ENCODE peak calls at places on chromosomes 7 and 10, in ten cellular contexts. One of them, this sample, is unnamed.

GRCh38 chr7:1663857-1664651 is 6.0 kb upstream of the ELFN1 start:
- DNase-seq in activated T-cell treated with anti-CD3 and anti-CD28 coated beads, Interleukin-2, amount 50 U/mL, for 72 hours: no peak
- DNase-seq in Caki2: no peak
- DNase-seq in activated CD4-positive, alpha-beta T cell treated with anti-CD3 and anti-CD28 coated beads, Interleukin-2, amount 50 U/mL, for 1 hour: no peak
- DNase-seq in hippocampal formation: no peak
- DNase-seq in kidney tubule cell: no peak
- DNase-seq in glutamatergic neuron: no peak
- DNase-seq in activated T-helper 1 cell treated with anti-CD3 and anti-CD28 coated beads, Interleukin-12 subunit alpha, Interleukin-12 subunit beta, Interleukin-2, Interleukin-4 antibody, amounts not matched to agents 30 ng/mL and 10 ng/mL and 1 ng/mL, durations not matched to agents 14 hours and 24 hours and 36 hours: no peak
- DNase-seq in naive B cell: no peak
- DNase-seq in A549: no peak
- DNase-seq in this sample: peak; percentile 8

GRCh38 chr10:21953585-21954057 is 49.9 kb downstream of the DNAJC1 start:
- DNase-seq in glutamatergic neuron: no peak
- DNase-seq in activated T-cell treated with anti-CD3 and anti-CD28 coated beads, Interleukin-2, amount 50 U/mL, for 72 hours: no peak
- DNase-seq in activated T-helper 1 cell treated with anti-CD3 and anti-CD28 coated beads, Interleukin-12 subunit alpha, Interleukin-12 subunit beta, Interleukin-2, Interleukin-4 antibody, amounts not matched to agents 30 ng/mL and 10 ng/mL and 1 ng/mL, durations not matched to agents 14 hours and 24 hours and 36 hours: no peak
- DNase-seq in Caki2: peak; percentile 70
- DNase-seq in naive B cell: no peak
- DNase-seq in activated CD4-positive, alpha-beta T cell treated with anti-CD3 and anti-CD28 coated beads, Interleukin-2, amount 50 U/mL, for 1 hour: no peak
- DNase-seq in A549: peak; percentile 69
- DNase-seq in kidney tubule cell: peak; percentile 64
- DNase-seq in hippocampal formation: peak; percentile 55
- DNase-seq in this sample: no peak

GRCh38 chr7:119935418-119936025 is 337.5 kb upstream of the KCND2 start:
- DNase-seq in activated T-cell treated with anti-CD3 and anti-CD28 coated beads, Interleukin-2, amount 50 U/mL, for 72 hours: no peak
- DNase-seq in activated T-helper 1 cell treated with anti-CD3 and anti-CD28 coated beads, Interleukin-12 subunit alpha, Interleukin-12 subunit beta, Interleukin-2, Interleukin-4 antibody, amounts not matched to agents 30 ng/mL and 10 ng/mL and 1 ng/mL, durations not matched to agents 14 hours and 24 hours and 36 hours: no peak
- DNase-seq in A549: peak; percentile 36
- DNase-seq in Caki2: peak; percentile 9
- DNase-seq in hippocampal formation: peak; percentile 39
- DNase-seq in glutamatergic neuron: no peak
- DNase-seq in activated CD4-positive, alpha-beta T cell treated with anti-CD3 and anti-CD28 coated beads, Interleukin-2, amount 50 U/mL, for 1 hour: no peak
- DNase-seq in naive B cell: no peak
- DNase-seq in kidney tubule cell: peak; percentile 47
- DNase-seq in this sample: no peak

GRCh38 chr10:109187677-109188076 is 735.6 kb downstream of the XPNPEP1 start:
- DNase-seq in activated T-cell treated with anti-CD3 and anti-CD28 coated beads, Interleukin-2, amount 50 U/mL, for 72 hours: no peak
- DNase-seq in activated CD4-positive, alpha-beta T cell treated with anti-CD3 and anti-CD28 coated beads, Interleukin-2, amount 50 U/mL, for 1 hour: no peak
- DNase-seq in activated T-helper 1 cell treated with anti-CD3 and anti-CD28 coated beads, Interleukin-12 subunit alpha, Interleukin-12 subunit beta, Interleukin-2, Interleukin-4 antibody, amounts not matched to agents 30 ng/mL and 10 ng/mL and 1 ng/mL, durations not matched to agents 14 hours and 24 hours and 36 hours: no peak
- DNase-seq in hippocampal formation: no peak
- DNase-seq in naive B cell: no peak
- DNase-seq in glutamatergic neuron: no peak
- DNase-seq in Caki2: no peak
- DNase-seq in kidney tubule cell: no peak
- DNase-seq in A549: no peak
- DNase-seq in this sample: no peak

GRCh38 chr7:148698397-148699023 is at the start of gene CUL1:
- DNase-seq in activated T-helper 1 cell treated with anti-CD3 and anti-CD28 coated beads, Interleukin-12 subunit alpha, Interleukin-12 subunit beta, Interleukin-2, Interleukin-4 antibody, amounts not matched to agents 30 ng/mL and 10 ng/mL and 1 ng/mL, durations not matched to agents 14 hours and 24 hours and 36 hours: peak; percentile 83
- DNase-seq in glutamatergic neuron: peak; percentile 87
- DNase-seq in activated T-cell treated with anti-CD3 and anti-CD28 coated beads, Interleukin-2, amount 50 U/mL, for 72 hours: peak; percentile 87
- DNase-seq in naive B cell: peak; percentile 82
- DNase-seq in Caki2: peak; percentile 75
- DNase-seq in hippocampal formation: peak; percentile 55
- DNase-seq in A549: peak; percentile 80
- DNase-seq in kidney tubule cell: peak; percentile 86
- DNase-seq in activated CD4-positive, alpha-beta T cell treated with anti-CD3 and anti-CD28 coated beads, Interleukin-2, amount 50 U/mL, for 1 hour: peak; percentile 84
- DNase-seq in this sample: peak; percentile 88

GRCh38 chr7:128783143-128783799 is 7.7 kb upstream of the OPN1SW start:
- DNase-seq in activated T-helper 1 cell treated with anti-CD3 and anti-CD28 coated beads, Interleukin-12 subunit alpha, Interleukin-12 subunit beta, Interleukin-2, Interleukin-4 antibody, amounts not matched to agents 30 ng/mL and 10 ng/mL and 1 ng/mL, durations not matched to agents 14 hours and 24 hours and 36 hours: no peak
- DNase-seq in kidney tubule cell: peak; percentile 76
- DNase-seq in activated T-cell treated with anti-CD3 and anti-CD28 coated beads, Interleukin-2, amount 50 U/mL, for 72 hours: no peak
- DNase-seq in Caki2: no peak
- DNase-seq in glutamatergic neuron: no peak
- DNase-seq in A549: peak; percentile 77
- DNase-seq in activated CD4-positive, alpha-beta T cell treated with anti-CD3 and anti-CD28 coated beads, Interleukin-2, amount 50 U/mL, for 1 hour: no peak
- DNase-seq in hippocampal formation: peak; percentile 16
- DNase-seq in naive B cell: no peak
- DNase-seq in this sample: peak; percentile 20

GRCh38 chr10:78579995-78580394 is 488.8 kb upstream of the ZMIZ1 start:
- DNase-seq in activated T-helper 1 cell treated with anti-CD3 and anti-CD28 coated beads, Interleukin-12 subunit alpha, Interleukin-12 subunit beta, Interleukin-2, Interleukin-4 antibody, amounts not matched to agents 30 ng/mL and 10 ng/mL and 1 ng/mL, durations not matched to agents 14 hours and 24 hours and 36 hours: no peak
- DNase-seq in naive B cell: no peak
- DNase-seq in glutamatergic neuron: no peak
- DNase-seq in activated T-cell treated with anti-CD3 and anti-CD28 coated beads, Interleukin-2, amount 50 U/mL, for 72 hours: no peak
- DNase-seq in kidney tubule cell: peak; percentile 35
- DNase-seq in A549: no peak
- DNase-seq in Caki2: no peak
- DNase-seq in activated CD4-positive, alpha-beta T cell treated with anti-CD3 and anti-CD28 coated beads, Interleukin-2, amount 50 U/mL, for 1 hour: no peak
- DNase-seq in hippocampal formation: peak; percentile 87
- DNase-seq in this sample: no peak

GRCh38 chr7:43591551-43592180 is 8.8 kb downstream of the STK17A start:
- DNase-seq in activated T-helper 1 cell treated with anti-CD3 and anti-CD28 coated beads, Interleukin-12 subunit alpha, Interleukin-12 subunit beta, Interleukin-2, Interleukin-4 antibody, amounts not matched to agents 30 ng/mL and 10 ng/mL and 1 ng/mL, durations not matched to agents 14 hours and 24 hours and 36 hours: no peak
- DNase-seq in hippocampal formation: no peak
- DNase-seq in glutamatergic neuron: no peak
- DNase-seq in naive B cell: no peak
- DNase-seq in activated T-cell treated with anti-CD3 and anti-CD28 coated beads, Interleukin-2, amount 50 U/mL, for 72 hours: no peak
- DNase-seq in A549: no peak
- DNase-seq in activated CD4-positive, alpha-beta T cell treated with anti-CD3 and anti-CD28 coated beads, Interleukin-2, amount 50 U/mL, for 1 hour: no peak
- DNase-seq in Caki2: peak; percentile 43
- DNase-seq in kidney tubule cell: peak; percentile 89
- DNase-seq in this sample: no peak

GRCh38 chr10:129323311-129323710 is 143.7 kb upstream of the MGMT start:
- DNase-seq in Caki2: no peak
- DNase-seq in glutamatergic neuron: no peak
- DNase-seq in activated T-helper 1 cell treated with anti-CD3 and anti-CD28 coated beads, Interleukin-12 subunit alpha, Interleukin-12 subunit beta, Interleukin-2, Interleukin-4 antibody, amounts not matched to agents 30 ng/mL and 10 ng/mL and 1 ng/mL, durations not matched to agents 14 hours and 24 hours and 36 hours: no peak
- DNase-seq in activated CD4-positive, alpha-beta T cell treated with anti-CD3 and anti-CD28 coated beads, Interleukin-2, amount 50 U/mL, for 1 hour: no peak
- DNase-seq in naive B cell: no peak
- DNase-seq in activated T-cell treated with anti-CD3 and anti-CD28 coated beads, Interleukin-2, amount 50 U/mL, for 72 hours: no peak
- DNase-seq in kidney tubule cell: peak; percentile 14
- DNase-seq in hippocampal formation: no peak
- DNase-seq in A549: no peak
- DNase-seq in this sample: no peak

GRCh38 chr7:22433710-22434460 is 66.1 kb downstream of the STEAP1B start:
- DNase-seq in Caki2: no peak
- DNase-seq in kidney tubule cell: peak; percentile 69
- DNase-seq in naive B cell: no peak
- DNase-seq in hippocampal formation: no peak
- DNase-seq in activated T-helper 1 cell treated with anti-CD3 and anti-CD28 coated beads, Interleukin-12 subunit alpha, Interleukin-12 subunit beta, Interleukin-2, Interleukin-4 antibody, amounts not matched to agents 30 ng/mL and 10 ng/mL and 1 ng/mL, durations not matched to agents 14 hours and 24 hours and 36 hours: no peak
- DNase-seq in glutamatergic neuron: no peak
- DNase-seq in activated CD4-positive, alpha-beta T cell treated with anti-CD3 and anti-CD28 coated beads, Interleukin-2, amount 50 U/mL, for 1 hour: no peak
- DNase-seq in A549: no peak
- DNase-seq in activated T-cell treated with anti-CD3 and anti-CD28 coated beads, Interleukin-2, amount 50 U/mL, for 72 hours: no peak
- DNase-seq in this sample: no peak

GRCh38 chr10:119654540-119654939 is 3.4 kb downstream of the BAG3 start:
- DNase-seq in hippocampal formation: no peak
- DNase-seq in Caki2: no peak
- DNase-seq in glutamatergic neuron: no peak
- DNase-seq in activated CD4-positive, alpha-beta T cell treated with anti-CD3 and anti-CD28 coated beads, Interleukin-2, amount 50 U/mL, for 1 hour: no peak
- DNase-seq in activated T-cell treated with anti-CD3 and anti-CD28 coated beads, Interleukin-2, amount 50 U/mL, for 72 hours: no peak
- DNase-seq in A549: peak; percentile 56
- DNase-seq in naive B cell: no peak
- DNase-seq in kidney tubule cell: peak; percentile 41
- DNase-seq in activated T-helper 1 cell treated with anti-CD3 and anti-CD28 coated beads, Interleukin-12 subunit alpha, Interleukin-12 subunit beta, Interleukin-2, Interleukin-4 antibody, amounts not matched to agents 30 ng/mL and 10 ng/mL and 1 ng/mL, durations not matched to agents 14 hours and 24 hours and 36 hours: no peak
- DNase-seq in this sample: no peak

GRCh38 chr10:94279835-94280709 is 82.7 kb downstream of the NOC3L start:
- DNase-seq in activated T-cell treated with anti-CD3 and anti-CD28 coated beads, Interleukin-2, amount 50 U/mL, for 72 hours: peak; percentile 68
- DNase-seq in glutamatergic neuron: peak; percentile 81
- DNase-seq in kidney tubule cell: peak; percentile 60
- DNase-seq in naive B cell: peak; percentile 41
- DNase-seq in A549: peak; percentile 55
- DNase-seq in activated T-helper 1 cell treated with anti-CD3 and anti-CD28 coated beads, Interleukin-12 subunit alpha, Interleukin-12 subunit beta, Interleukin-2, Interleukin-4 antibody, amounts not matched to agents 30 ng/mL and 10 ng/mL and 1 ng/mL, durations not matched to agents 14 hours and 24 hours and 36 hours: peak; percentile 38
- DNase-seq in Caki2: peak; percentile 8
- DNase-seq in hippocampal formation: peak; percentile 25
- DNase-seq in activated CD4-positive, alpha-beta T cell treated with anti-CD3 and anti-CD28 coated beads, Interleukin-2, amount 50 U/mL, for 1 hour: peak; percentile 51
- DNase-seq in this sample: peak; percentile 66

GRCh38 chr10:78977761-78978305 is 90.9 kb upstream of the ZMIZ1 start:
- DNase-seq in Caki2: peak; percentile 92
- DNase-seq in A549: peak; percentile 62
- DNase-seq in activated T-cell treated with anti-CD3 and anti-CD28 coated beads, Interleukin-2, amount 50 U/mL, for 72 hours: peak; percentile 20
- DNase-seq in naive B cell: no peak
- DNase-seq in activated CD4-positive, alpha-beta T cell treated with anti-CD3 and anti-CD28 coated beads, Interleukin-2, amount 50 U/mL, for 1 hour: no peak
- DNase-seq in hippocampal formation: no peak
- DNase-seq in activated T-helper 1 cell treated with anti-CD3 and anti-CD28 coated beads, Interleukin-12 subunit alpha, Interleukin-12 subunit beta, Interleukin-2, Interleukin-4 antibody, amounts not matched to agents 30 ng/mL and 10 ng/mL and 1 ng/mL, durations not matched to agents 14 hours and 24 hours and 36 hours: no peak
- DNase-seq in kidney tubule cell: peak; percentile 72
- DNase-seq in glutamatergic neuron: no peak
- DNase-seq in this sample: peak; percentile 14

GRCh38 chr7:43467406-43467805 is 115.5 kb upstream of the STK17A start:
- DNase-seq in activated CD4-positive, alpha-beta T cell treated with anti-CD3 and anti-CD28 coated beads, Interleukin-2, amount 50 U/mL, for 1 hour: no peak
- DNase-seq in A549: no peak
- DNase-seq in Caki2: no peak
- DNase-seq in glutamatergic neuron: no peak
- DNase-seq in activated T-cell treated with anti-CD3 and anti-CD28 coated beads, Interleukin-2, amount 50 U/mL, for 72 hours: no peak
- DNase-seq in kidney tubule cell: peak; percentile 28
- DNase-seq in hippocampal formation: no peak
- DNase-seq in naive B cell: no peak
- DNase-seq in activated T-helper 1 cell treated with anti-CD3 and anti-CD28 coated beads, Interleukin-12 subunit alpha, Interleukin-12 subunit beta, Interleukin-2, Interleukin-4 antibody, amounts not matched to agents 30 ng/mL and 10 ng/mL and 1 ng/mL, durations not matched to agents 14 hours and 24 hours and 36 hours: no peak
- DNase-seq in this sample: no peak

GRCh38 chr10:5043716-5044115 is 40.1 kb upstream of the AKR1C2 start:
- DNase-seq in glutamatergic neuron: no peak
- DNase-seq in hippocampal formation: no peak
- DNase-seq in A549: no peak
- DNase-seq in activated T-cell treated with anti-CD3 and anti-CD28 coated beads, Interleukin-2, amount 50 U/mL, for 72 hours: no peak
- DNase-seq in naive B cell: no peak
- DNase-seq in activated CD4-positive, alpha-beta T cell treated with anti-CD3 and anti-CD28 coated beads, Interleukin-2, amount 50 U/mL, for 1 hour: no peak
- DNase-seq in kidney tubule cell: no peak
- DNase-seq in Caki2: no peak
- DNase-seq in activated T-helper 1 cell treated with anti-CD3 and anti-CD28 coated beads, Interleukin-12 subunit alpha, Interleukin-12 subunit beta, Interleukin-2, Interleukin-4 antibody, amounts not matched to agents 30 ng/mL and 10 ng/mL and 1 ng/mL, durations not matched to agents 14 hours and 24 hours and 36 hours: no peak
- DNase-seq in this sample: no peak

GRCh38 chr7:77933394-77933793 is 134.8 kb downstream of the PHTF2 start:
- DNase-seq in Caki2: no peak
- DNase-seq in naive B cell: no peak
- DNase-seq in activated CD4-positive, alpha-beta T cell treated with anti-CD3 and anti-CD28 coated beads, Interleukin-2, amount 50 U/mL, for 1 hour: no peak
- DNase-seq in activated T-cell treated with anti-CD3 and anti-CD28 coated beads, Interleukin-2, amount 50 U/mL, for 72 hours: no peak
- DNase-seq in activated T-helper 1 cell treated with anti-CD3 and anti-CD28 coated beads, Interleukin-12 subunit alpha, Interleukin-12 subunit beta, Interleukin-2, Interleukin-4 antibody, amounts not matched to agents 30 ng/mL and 10 ng/mL and 1 ng/mL, durations not matched to agents 14 hours and 24 hours and 36 hours: no peak
- DNase-seq in kidney tubule cell: peak; percentile 14
- DNase-seq in A549: peak; percentile 31
- DNase-seq in hippocampal formation: no peak
- DNase-seq in glutamatergic neuron: no peak
- DNase-seq in this sample: no peak

GRCh38 chr10:68106656-68107055 is 2.6 kb upstream of the MYPN start:
- DNase-seq in naive B cell: no peak
- DNase-seq in kidney tubule cell: peak; percentile 79
- DNase-seq in activated T-cell treated with anti-CD3 and anti-CD28 coated beads, Interleukin-2, amount 50 U/mL, for 72 hours: no peak
- DNase-seq in hippocampal formation: no peak
- DNase-seq in A549: no peak
- DNase-seq in activated T-helper 1 cell treated with anti-CD3 and anti-CD28 coated beads, Interleukin-12 subunit alpha, Interleukin-12 subunit beta, Interleukin-2, Interleukin-4 antibody, amounts not matched to agents 30 ng/mL and 10 ng/mL and 1 ng/mL, durations not matched to agents 14 hours and 24 hours and 36 hours: no peak
- DNase-seq in Caki2: peak; percentile 44
- DNase-seq in activated CD4-positive, alpha-beta T cell treated with anti-CD3 and anti-CD28 coated beads, Interleukin-2, amount 50 U/mL, for 1 hour: no peak
- DNase-seq in glutamatergic neuron: no peak
- DNase-seq in this sample: no peak

GRCh38 chr10:3873728-3874461 is 88.9 kb upstream of the KLF6 start:
- DNase-seq in kidney tubule cell: peak; percentile 82
- DNase-seq in activated CD4-positive, alpha-beta T cell treated with anti-CD3 and anti-CD28 coated beads, Interleukin-2, amount 50 U/mL, for 1 hour: no peak
- DNase-seq in hippocampal formation: no peak
- DNase-seq in naive B cell: peak; percentile 89
- DNase-seq in glutamatergic neuron: no peak
- DNase-seq in A549: peak; percentile 86
- DNase-seq in activated T-helper 1 cell treated with anti-CD3 and anti-CD28 coated beads, Interleukin-12 subunit alpha, Interleukin-12 subunit beta, Interleukin-2, Interleukin-4 antibody, amounts not matched to agents 30 ng/mL and 10 ng/mL and 1 ng/mL, durations not matched to agents 14 hours and 24 hours and 36 hours: no peak
- DNase-seq in Caki2: peak; percentile 64
- DNase-seq in activated T-cell treated with anti-CD3 and anti-CD28 coated beads, Interleukin-2, amount 50 U/mL, for 72 hours: peak; percentile 38
- DNase-seq in this sample: no peak

GRCh38 chr7:7318610-7319009 is 136.3 kb downstream of the C1GALT1 start:
- DNase-seq in glutamatergic neuron: no peak
- DNase-seq in A549: no peak
- DNase-seq in activated T-cell treated with anti-CD3 and anti-CD28 coated beads, Interleukin-2, amount 50 U/mL, for 72 hours: no peak
- DNase-seq in naive B cell: no peak
- DNase-seq in Caki2: no peak
- DNase-seq in activated CD4-positive, alpha-beta T cell treated with anti-CD3 and anti-CD28 coated beads, Interleukin-2, amount 50 U/mL, for 1 hour: no peak
- DNase-seq in activated T-helper 1 cell treated with anti-CD3 and anti-CD28 coated beads, Interleukin-12 subunit alpha, Interleukin-12 subunit beta, Interleukin-2, Interleukin-4 antibody, amounts not matched to agents 30 ng/mL and 10 ng/mL and 1 ng/mL, durations not matched to agents 14 hours and 24 hours and 36 hours: no peak
- DNase-seq in hippocampal formation: no peak
- DNase-seq in kidney tubule cell: no peak
- DNase-seq in this sample: no peak

GRCh38 chr10:50375051-50375452 is 123.7 kb upstream of the ASAH2 start:
- DNase-seq in glutamatergic neuron: no peak
- DNase-seq in naive B cell: no peak
- DNase-seq in activated T-helper 1 cell treated with anti-CD3 and anti-CD28 coated beads, Interleukin-12 subunit alpha, Interleukin-12 subunit beta, Interleukin-2, Interleukin-4 antibody, amounts not matched to agents 30 ng/mL and 10 ng/mL and 1 ng/mL, durations not matched to agents 14 hours and 24 hours and 36 hours: no peak
- DNase-seq in A549: no peak
- DNase-seq in activated T-cell treated with anti-CD3 and anti-CD28 coated beads, Interleukin-2, amount 50 U/mL, for 72 hours: no peak
- DNase-seq in Caki2: peak; percentile 89
- DNase-seq in kidney tubule cell: peak; percentile 98
- DNase-seq in activated CD4-positive, alpha-beta T cell treated with anti-CD3 and anti-CD28 coated beads, Interleukin-2, amount 50 U/mL, for 1 hour: no peak
- DNase-seq in hippocampal formation: no peak
- DNase-seq in this sample: no peak

GRCh38 chr10:116039604-116040003 is 233.4 kb downstream of the GFRA1 start:
- DNase-seq in activated T-cell treated with anti-CD3 and anti-CD28 coated beads, Interleukin-2, amount 50 U/mL, for 72 hours: no peak
- DNase-seq in activated CD4-positive, alpha-beta T cell treated with anti-CD3 and anti-CD28 coated beads, Interleukin-2, amount 50 U/mL, for 1 hour: no peak
- DNase-seq in hippocampal formation: no peak
- DNase-seq in naive B cell: no peak
- DNase-seq in A549: no peak
- DNase-seq in Caki2: no peak
- DNase-seq in kidney tubule cell: no peak
- DNase-seq in glutamatergic neuron: no peak
- DNase-seq in activated T-helper 1 cell treated with anti-CD3 and anti-CD28 coated beads, Interleukin-12 subunit alpha, Interleukin-12 subunit beta, Interleukin-2, Interleukin-4 antibody, amounts not matched to agents 30 ng/mL and 10 ng/mL and 1 ng/mL, durations not matched to agents 14 hours and 24 hours and 36 hours: no peak
- DNase-seq in this sample: no peak

GRCh38 chr7:30679664-30680063 is 2.6 kb downstream of the CRHR2 start:
- DNase-seq in activated T-cell treated with anti-CD3 and anti-CD28 coated beads, Interleukin-2, amount 50 U/mL, for 72 hours: no peak
- DNase-seq in A549: no peak
- DNase-seq in Caki2: peak; percentile 48
- DNase-seq in naive B cell: no peak
- DNase-seq in hippocampal formation: no peak
- DNase-seq in glutamatergic neuron: no peak
- DNase-seq in activated T-helper 1 cell treated with anti-CD3 and anti-CD28 coated beads, Interleukin-12 subunit alpha, Interleukin-12 subunit beta, Interleukin-2, Interleukin-4 antibody, amounts not matched to agents 30 ng/mL and 10 ng/mL and 1 ng/mL, durations not matched to agents 14 hours and 24 hours and 36 hours: no peak
- DNase-seq in activated CD4-positive, alpha-beta T cell treated with anti-CD3 and anti-CD28 coated beads, Interleukin-2, amount 50 U/mL, for 1 hour: no peak
- DNase-seq in kidney tubule cell: peak; percentile 71
- DNase-seq in this sample: no peak

GRCh38 chr10:4283841-4284610 is 499.0 kb upstream of the KLF6 start:
- DNase-seq in activated T-cell treated with anti-CD3 and anti-CD28 coated beads, Interleukin-2, amount 50 U/mL, for 72 hours: no peak
- DNase-seq in A549: no peak
- DNase-seq in activated CD4-positive, alpha-beta T cell treated with anti-CD3 and anti-CD28 coated beads, Interleukin-2, amount 50 U/mL, for 1 hour: no peak
- DNase-seq in activated T-helper 1 cell treated with anti-CD3 and anti-CD28 coated beads, Interleukin-12 subunit alpha, Interleukin-12 subunit beta, Interleukin-2, Interleukin-4 antibody, amounts not matched to agents 30 ng/mL and 10 ng/mL and 1 ng/mL, durations not matched to agents 14 hours and 24 hours and 36 hours: no peak
- DNase-seq in hippocampal formation: no peak
- DNase-seq in kidney tubule cell: no peak
- DNase-seq in Caki2: no peak
- DNase-seq in glutamatergic neuron: no peak
- DNase-seq in naive B cell: no peak
- DNase-seq in this sample: no peak

GRCh38 chr7:85564861-85565630 is 378.2 kb upstream of the SEMA3D start:
- DNase-seq in hippocampal formation: no peak
- DNase-seq in glutamatergic neuron: no peak
- DNase-seq in A549: no peak
- DNase-seq in naive B cell: no peak
- DNase-seq in kidney tubule cell: peak; percentile 2
- DNase-seq in activated CD4-positive, alpha-beta T cell treated with anti-CD3 and anti-CD28 coated beads, Interleukin-2, amount 50 U/mL, for 1 hour: no peak
- DNase-seq in activated T-helper 1 cell treated with anti-CD3 and anti-CD28 coated beads, Interleukin-12 subunit alpha, Interleukin-12 subunit beta, Interleukin-2, Interleukin-4 antibody, amounts not matched to agents 30 ng/mL and 10 ng/mL and 1 ng/mL, durations not matched to agents 14 hours and 24 hours and 36 hours: no peak
- DNase-seq in Caki2: no peak
- DNase-seq in activated T-cell treated with anti-CD3 and anti-CD28 coated beads, Interleukin-2, amount 50 U/mL, for 72 hours: no peak
- DNase-seq in this sample: no peak

GRCh38 chr10:44261710-44262455 is 123.0 kb downstream of the CXCL12 start:
- DNase-seq in hippocampal formation: no peak
- DNase-seq in A549: no peak
- DNase-seq in activated CD4-positive, alpha-beta T cell treated with anti-CD3 and anti-CD28 coated beads, Interleukin-2, amount 50 U/mL, for 1 hour: no peak
- DNase-seq in activated T-helper 1 cell treated with anti-CD3 and anti-CD28 coated beads, Interleukin-12 subunit alpha, Interleukin-12 subunit beta, Interleukin-2, Interleukin-4 antibody, amounts not matched to agents 30 ng/mL and 10 ng/mL and 1 ng/mL, durations not matched to agents 14 hours and 24 hours and 36 hours: no peak
- DNase-seq in activated T-cell treated with anti-CD3 and anti-CD28 coated beads, Interleukin-2, amount 50 U/mL, for 72 hours: peak; percentile 21
- DNase-seq in Caki2: no peak
- DNase-seq in kidney tubule cell: peak; percentile 51
- DNase-seq in glutamatergic neuron: no peak
- DNase-seq in naive B cell: no peak
- DNase-seq in this sample: peak; percentile 52

GRCh38 chr7:149885191-149886017 is 11.6 kb downstream of the ATP6V0E2 start:
- DNase-seq in Caki2: no peak
- DNase-seq in hippocampal formation: no peak
- DNase-seq in kidney tubule cell: peak; percentile 21
- DNase-seq in activated T-helper 1 cell treated with anti-CD3 and anti-CD28 coated beads, Interleukin-12 subunit alpha, Interleukin-12 subunit beta, Interleukin-2, Interleukin-4 antibody, amounts not matched to agents 30 ng/mL and 10 ng/mL and 1 ng/mL, durations not matched to agents 14 hours and 24 hours and 36 hours: no peak
- DNase-seq in activated CD4-positive, alpha-beta T cell treated with anti-CD3 and anti-CD28 coated beads, Interleukin-2, amount 50 U/mL, for 1 hour: no peak
- DNase-seq in A549: no peak
- DNase-seq in activated T-cell treated with anti-CD3 and anti-CD28 coated beads, Interleukin-2, amount 50 U/mL, for 72 hours: no peak
- DNase-seq in naive B cell: no peak
- DNase-seq in glutamatergic neuron: no peak
- DNase-seq in this sample: no peak

GRCh38 chr7:139568813-139569490 is 45.5 kb downstream of the CLEC2L start:
- DNase-seq in A549: no peak
- DNase-seq in hippocampal formation: no peak
- DNase-seq in activated T-cell treated with anti-CD3 and anti-CD28 coated beads, Interleukin-2, amount 50 U/mL, for 72 hours: no peak
- DNase-seq in Caki2: no peak
- DNase-seq in naive B cell: no peak
- DNase-seq in glutamatergic neuron: no peak
- DNase-seq in kidney tubule cell: no peak
- DNase-seq in activated T-helper 1 cell treated with anti-CD3 and anti-CD28 coated beads, Interleukin-12 subunit alpha, Interleukin-12 subunit beta, Interleukin-2, Interleukin-4 antibody, amounts not matched to agents 30 ng/mL and 10 ng/mL and 1 ng/mL, durations not matched to agents 14 hours and 24 hours and 36 hours: no peak
- DNase-seq in activated CD4-positive, alpha-beta T cell treated with anti-CD3 and anti-CD28 coated beads, Interleukin-2, amount 50 U/mL, for 1 hour: no peak
- DNase-seq in this sample: no peak

GRCh38 chr10:98414578-98414931 is 427 bp downstream of the PYROXD2 start:
- DNase-seq in activated CD4-positive, alpha-beta T cell treated with anti-CD3 and anti-CD28 coated beads, Interleukin-2, amount 50 U/mL, for 1 hour: no peak
- DNase-seq in hippocampal formation: no peak
- DNase-seq in Caki2: no peak
- DNase-seq in A549: no peak
- DNase-seq in kidney tubule cell: no peak
- DNase-seq in naive B cell: no peak
- DNase-seq in activated T-helper 1 cell treated with anti-CD3 and anti-CD28 coated beads, Interleukin-12 subunit alpha, Interleukin-12 subunit beta, Interleukin-2, Interleukin-4 antibody, amounts not matched to agents 30 ng/mL and 10 ng/mL and 1 ng/mL, durations not matched to agents 14 hours and 24 hours and 36 hours: no peak
- DNase-seq in glutamatergic neuron: no peak
- DNase-seq in activated T-cell treated with anti-CD3 and anti-CD28 coated beads, Interleukin-2, amount 50 U/mL, for 72 hours: no peak
- DNase-seq in this sample: peak; percentile 25